ENCODE peak calls at places on chromosomes 3 and 15, in eight cellular contexts. V is kidney tubule cell; M is AG10803; C is NCI-H460; R is neuronal stem cell; X is progenitor cell of endocrine pancreas; P is activated gamma-delta T cell treated with anti-CD3 and anti-CD28 coated beads, Interleukin-2, amount 50 U/mL, for 16 hours; W is AG08395. Y is an unnamed sample.

GRCh38 chr3:8848696-8849131 is 79.3 kb upstream of the OXTR start:
- DNase-seq in V (peak; percentile 65), M (peak; percentile 68), C (no peak), R (no peak), X (no peak), P (no peak), W (peak; percentile 41), Y (no peak)

GRCh38 chr15:77440378-77440999 is 19.8 kb downstream of the HMG20A start:
- DNase-seq in V (peak; percentile 64), M (peak; percentile 81), C (no peak), R (no peak), X (no peak), P (no peak), W (peak; percentile 48), Y (no peak)

GRCh38 chr3:172808969-172809546 is 58.5 kb downstream of the ECT2 start:
- DNase-seq in V (peak; percentile 42), M (peak; percentile 59), C (peak; percentile 30), R (no peak), X (no peak), P (no peak), W (peak; percentile 8), Y (no peak)

GRCh38 chr15:41219381-41219780 is 11.2 kb downstream of the EXD1 start:
- DNase-seq in V (no peak), M (no peak), C (no peak), R (no peak), X (no peak), P (no peak), W (no peak), Y (no peak)

GRCh38 chr15:57031082-57031481 is 112.6 kb downstream of the TCF12 start:
- DNase-seq in V (no peak), M (no peak), C (no peak), R (no peak), X (no peak), P (no peak), W (no peak), Y (no peak)

GRCh38 chr3:27293954-27294353 is 75.2 kb downstream of the NEK10 start:
- DNase-seq in V (no peak), M (no peak), C (no peak), R (no peak), X (no peak), P (no peak), W (no peak), Y (no peak)

GRCh38 chr3:147411777-147412176 is 2.6 kb downstream of the ZIC1 start:
- DNase-seq in V (no peak), M (no peak), C (no peak), R (peak; percentile 35), X (no peak), P (no peak), W (no peak), Y (no peak)

GRCh38 chr15:52795464-52796227 is 5.5 kb upstream of the ONECUT1 start:
- DNase-seq in V (no peak), M (no peak), C (no peak), R (no peak), X (no peak), P (no peak), W (no peak), Y (no peak)

GRCh38 chr3:155086041-155086440 is 5.9 kb downstream of the MME start:
- DNase-seq in V (no peak), M (no peak), C (no peak), R (no peak), X (no peak), P (no peak), W (no peak), Y (no peak)

GRCh38 chr3:134640872-134641470 is 9.9 kb downstream of the KY start:
- DNase-seq in V (peak; percentile 55), M (peak; percentile 35), C (peak; percentile 3), R (peak; percentile 18), X (no peak), P (no peak), W (peak; percentile 60), Y (no peak)

GRCh38 chr3:42855547-42856380 is 19.9 kb downstream of the CYP8B1 start:
- DNase-seq in V (no peak), M (no peak), C (no peak), R (no peak), X (no peak), P (no peak), W (no peak), Y (no peak)

GRCh38 chr15:67281714-67282113 is 27.1 kb downstream of the IQCH start:
- DNase-seq in V (no peak), M (no peak), C (no peak), R (no peak), X (no peak), P (no peak), W (no peak), Y (no peak)

GRCh38 chr3:108486910-108487309 is 23.5 kb downstream of the MYH15 start:
- DNase-seq in V (peak; percentile 66), M (peak; percentile 22), C (no peak), R (no peak), X (no peak), P (no peak), W (peak; percentile 25), Y (no peak)

GRCh38 chr15:73691398-73691797 is 7.2 kb downstream of the CD276 start:
- DNase-seq in V (peak; percentile 46), M (peak; percentile 79), C (no peak), R (no peak), X (no peak), P (no peak), W (peak; percentile 74), Y (no peak)

GRCh38 chr3:146507331-146508120 is 36.9 kb downstream of the PLSCR1 start:
- DNase-seq in V (peak; percentile 53), M (no peak), C (no peak), R (no peak), X (no peak), P (no peak), W (no peak), Y (no peak)

GRCh38 chr15:29140475-29141172 is 129.0 kb downstream of the NSMCE3 start:
- DNase-seq in V (no peak), M (no peak), C (no peak), R (no peak), X (no peak), P (no peak), W (no peak), Y (no peak)

GRCh38 chr15:74535388-74536084 is 5.5 kb upstream of the ARID3B start:
- DNase-seq in V (peak; percentile 78), M (no peak), C (no peak), R (no peak), X (no peak), P (no peak), W (no peak), Y (no peak)

GRCh38 chr3:36707623-36708409 is 56.5 kb downstream of the DCLK3 start:
- DNase-seq in V (peak; percentile 77), M (peak; percentile 63), C (peak; percentile 82), R (no peak), X (no peak), P (no peak), W (peak; percentile 83), Y (no peak)

GRCh38 chr3:147699175-147699838 is 290.1 kb downstream of the ZIC1 start:
- DNase-seq in V (peak; percentile 35), M (peak; percentile 52), C (no peak), R (no peak), X (no peak), P (no peak), W (peak; percentile 26), Y (no peak)

GRCh38 chr3:132788299-132788698 is 66.1 kb upstream of the NPHP3 start:
- DNase-seq in V (peak; percentile 29), M (peak; percentile 92), C (peak; percentile 50), R (no peak), X (no peak), P (no peak), W (peak; percentile 37), Y (no peak)

GRCh38 chr15:67148196-67148701 is 82.8 kb downstream of the SMAD3 start:
- DNase-seq in V (peak; percentile 82), M (peak; percentile 81), C (no peak), R (no peak), X (no peak), P (no peak), W (peak; percentile 35), Y (no peak)

GRCh38 chr3:100316656-100317069 is 17.9 kb upstream of the NIT2 start:
- DNase-seq in V (peak; percentile 64), M (peak; percentile 73), C (peak; percentile 38), R (peak; percentile 15), X (no peak), P (peak; percentile 6), W (peak; percentile 53), Y (peak; percentile 21)

GRCh38 chr3:39000008-39000450 is 51.7 kb downstream of the SCN11A start:
- DNase-seq in V (peak; percentile 60), M (peak; percentile 70), C (peak; percentile 48), R (peak; percentile 39), X (no peak), P (no peak), W (peak; percentile 68), Y (no peak)

GRCh38 chr15:44029003-44029402 is 166.1 kb downstream of the FRMD5 start:
- DNase-seq in V (no peak), M (peak; percentile 12), C (no peak), R (no peak), X (no peak), P (no peak), W (no peak), Y (no peak)

Y was measured in CD4-positive, alpha-beta T cell.